ENCODE peak calls at places on chromosomes 16 and 17, in nine cellular contexts. X, U, E, M, R, G, F, W and H are unnamed samples.

GRCh38 chr16:82657239-82657638 is 30.5 kb downstream of the CDH13 start:
- DNase-seq in X (no peak), U (no peak), E (no peak), M (no peak), R (no peak), G (no peak), F (no peak), W (no peak), H (no peak)

GRCh38 chr17:8056232-8056975 is 17.5 kb downstream of the ALOX15B start:
- DNase-seq in X (peak; percentile 88), U (no peak), E (peak; percentile 78), M (peak; percentile 81), R (peak; percentile 57), G (peak; percentile 75), F (no peak), W (no peak), H (peak; percentile 36)

GRCh38 chr16:65700599-65700998 is 578.7 kb upstream of the CDH11 start:
- DNase-seq in X (no peak), U (no peak), E (no peak), M (no peak), R (no peak), G (no peak), F (no peak), W (no peak), H (no peak)

GRCh38 chr16:81956213-81956948 is 54.9 kb downstream of the SDR42E1 start:
- DNase-seq in X (no peak), U (no peak), E (no peak), M (no peak), R (no peak), G (no peak), F (no peak), W (no peak), H (no peak)

GRCh38 chr17:72632026-72632684 is 460.3 kb downstream of the SLC39A11 start:
- DNase-seq in X (peak; percentile 93), U (no peak), E (no peak), M (peak; percentile 35), R (peak; percentile 91), G (no peak), F (no peak), W (no peak), H (no peak)

GRCh38 chr17:34556384-34556783 is 23.0 kb upstream of the TMEM132E start:
- DNase-seq in X (no peak), U (peak; percentile 41), E (no peak), M (no peak), R (no peak), G (no peak), F (no peak), W (no peak), H (no peak)

GRCh38 chr17:82458885-82459424 is 414 bp downstream of the NARF start:
- DNase-seq in X (no peak), U (no peak), E (no peak), M (peak; percentile 36), R (peak; percentile 34), G (peak; percentile 71), F (no peak), W (no peak), H (no peak)

GRCh38 chr16:54817432-54817831 is 113.2 kb upstream of the IRX5 start:
- DNase-seq in X (no peak), U (peak; percentile 11), E (no peak), M (peak; percentile 40), R (no peak), G (no peak), F (no peak), W (no peak), H (no peak)

GRCh38 chr16:84593825-84594724 is 23.8 kb downstream of the COTL1 start:
- DNase-seq in X (peak; percentile 96), U (peak; percentile 46), E (peak; percentile 97), M (peak; percentile 78), R (peak; percentile 84), G (no peak), F (no peak), W (no peak), H (peak; percentile 45)

GRCh38 chr17:31926100-31926729 is 10.6 kb upstream of the SUZ12 start:
- DNase-seq in X (no peak), U (no peak), E (no peak), M (no peak), R (no peak), G (no peak), F (no peak), W (no peak), H (no peak)

GRCh38 chr16:81143921-81144471 is 47.8 kb upstream of the GCSH start:
- DNase-seq in X (no peak), U (no peak), E (no peak), M (no peak), R (no peak), G (no peak), F (no peak), W (no peak), H (no peak)

GRCh38 chr17:72725432-72726068 is 366.9 kb downstream of the SLC39A11 start:
- DNase-seq in X (peak; percentile 79), U (peak; percentile 68), E (peak; percentile 82), M (peak; percentile 69), R (peak; percentile 69), G (no peak), F (peak; percentile 60), W (peak; percentile 33), H (peak; percentile 70)

GRCh38 chr17:68197997-68198930 is 49.6 kb upstream of the AMZ2 start:
- DNase-seq in X (peak; percentile 48), U (no peak), E (no peak), M (peak; percentile 45), R (no peak), G (no peak), F (peak; percentile 31), W (no peak), H (no peak)

DNA sequence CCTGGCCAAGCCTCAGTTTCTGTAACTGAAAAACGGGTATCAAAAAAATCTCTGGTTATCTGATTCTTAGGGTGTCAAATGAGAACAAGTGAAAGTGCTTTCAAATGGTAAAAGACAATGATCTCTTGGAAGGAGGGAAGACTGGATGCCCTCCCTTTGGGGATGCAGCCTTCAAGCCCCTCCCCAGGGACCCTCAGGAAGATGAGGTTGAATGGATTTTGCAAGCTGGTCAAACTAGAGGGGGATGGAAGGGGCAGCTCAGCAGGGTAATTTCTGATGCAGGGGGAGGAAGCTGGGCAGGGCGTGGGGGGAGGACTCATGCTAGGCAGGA is 22.4 kb downstream of the ARHGAP23 start:
- DNase-seq in X (no peak), U (no peak), E (no peak), M (no peak), R (no peak), G (no peak), F (no peak), W (no peak), H (no peak)
- H3K4me1 ChIP-seq in X (no peaks in the 10 kb centered on the region), U (peaks cover 6% of the 10 kb centered on the region), E (peaks cover 89% of the 10 kb centered on the region), M (peaks cover 73% of the 10 kb centered on the region), R (peaks cover 8% of the 10 kb centered on the region), G (no peaks in the 10 kb centered on the region), F (no peaks in the 10 kb centered on the region), W (peaks cover 19% of the 10 kb centered on the region), H (peaks cover 38% of the 10 kb centered on the region)

DNA sequence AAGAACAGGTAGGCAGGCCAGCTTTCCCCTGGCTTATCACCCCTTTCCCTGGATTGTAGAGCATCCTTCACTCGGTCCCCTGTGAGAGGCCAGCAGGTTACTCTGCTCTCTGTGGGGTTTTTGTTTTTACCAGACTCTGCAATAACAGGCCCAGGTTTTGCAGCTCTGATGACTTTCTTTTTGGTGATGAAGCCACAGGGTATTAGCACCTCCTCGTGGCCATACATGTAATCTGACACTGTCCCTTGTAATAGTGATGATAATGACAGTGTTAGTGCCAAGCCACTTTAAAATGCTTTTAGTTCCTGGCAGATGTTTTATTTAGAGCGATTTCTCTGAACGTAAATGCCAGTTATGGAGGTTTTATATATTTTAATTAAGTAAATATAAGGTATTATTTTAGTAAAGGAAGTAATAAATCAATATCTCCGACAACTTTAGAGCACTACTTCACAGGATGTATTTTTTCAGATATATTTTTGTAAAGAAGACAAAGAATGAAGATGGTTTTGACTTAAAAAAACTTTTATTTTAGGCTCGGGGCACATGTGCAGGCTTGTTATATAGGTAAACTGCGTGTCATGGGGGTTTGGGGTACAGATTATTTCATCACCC is 38.0 kb upstream of the CPHXL start:
- DNase-seq in X (peak; percentile 83), U (peak; percentile 45), E (no peak), M (peak; percentile 58), R (peak; percentile 61), G (peak; percentile 66), F (peak; percentile 73), W (peak; percentile 49), H (peak; percentile 73)
- TF ChIP-seq POLR2A in X (no peak), U (no peak), E (no peak), M (no peak), R (no peak), G (no peak), F (no peak), W (no peak), H (no peak)

GRCh38 chr17:15651001-15651582 is 31.6 kb upstream of the FBXW10B start:
- DNase-seq in X (peak; percentile 48), U (no peak), E (no peak), M (no peak), R (peak; percentile 17), G (peak; percentile 69), F (no peak), W (peak; percentile 33), H (no peak)

GRCh38 chr17:15652960-15653359 is 31.2 kb downstream of the TRIM16 start:
- DNase-seq in X (no peak), U (no peak), E (no peak), M (no peak), R (no peak), G (no peak), F (no peak), W (no peak), H (no peak)

GRCh38 chr17:15649861-15650391 is 30.4 kb upstream of the FBXW10B start:
- DNase-seq in X (peak; percentile 83), U (peak; percentile 1), E (no peak), M (peak; percentile 78), R (peak; percentile 80), G (peak; percentile 80), F (peak; percentile 24), W (no peak), H (no peak)

GRCh38 chr17:15648384-15648783 is 28.9 kb upstream of the FBXW10B start:
- DNase-seq in X (no peak), U (no peak), E (no peak), M (no peak), R (no peak), G (no peak), F (no peak), W (no peak), H (no peak)

DNA sequence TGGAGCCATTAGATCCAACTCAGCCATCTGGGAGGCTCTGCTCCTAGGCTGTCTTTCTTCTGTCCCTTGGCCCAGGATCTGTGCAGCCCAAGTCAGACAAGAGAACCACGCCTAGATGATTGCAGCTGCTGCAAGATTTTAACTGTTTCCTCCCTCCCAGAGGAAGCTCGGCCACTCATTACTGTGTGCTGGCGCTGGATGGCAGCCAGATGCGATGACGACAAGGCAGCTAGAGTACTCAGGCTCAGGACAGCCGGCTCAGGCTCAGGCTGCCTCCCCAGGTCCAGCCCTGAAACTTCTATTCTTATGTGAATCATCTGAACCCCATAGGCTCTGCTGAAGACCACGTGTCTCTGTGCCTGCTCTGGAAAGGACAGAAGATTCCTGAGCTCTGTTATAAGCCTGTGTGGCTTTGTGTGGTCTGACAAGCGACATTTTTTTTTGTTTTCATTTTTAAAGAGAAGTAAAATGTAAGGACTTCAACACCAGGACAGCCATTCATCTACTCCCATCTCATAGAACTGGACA is 32.1 kb upstream of the FBXW10B start:
- DNase-seq in X (peak; percentile 95), U (peak; percentile 75), E (peak; percentile 90), M (peak; percentile 91), R (peak; percentile 94), G (peak; percentile 97), F (peak; percentile 71), W (peak; percentile 77), H (peak; percentile 97)
- H3K4me3 ChIP-seq in X (peak overlapping the region; percentile 46), U (peak overlapping the region; percentile 14), E (peak overlapping the region; percentile 28), M (peak overlapping the region; percentile 46), R (peak overlapping the region; percentile 48), G (peak overlapping the region; percentile 32), F (no peak overlapping the region), W (peak overlapping the region; percentile 25), H (peak overlapping the region; percentile 41)

GRCh38 chr16:6636457-6636856 is 696.2 kb upstream of the RBFOX1 start:
- DNase-seq in X (no peak), U (no peak), E (no peak), M (no peak), R (no peak), G (no peak), F (no peak), W (no peak), H (no peak)
- H3K4me1 ChIP-seq in X (no peaks in the 10 kb centered on the region), U (no peaks in the 10 kb centered on the region), E (no peaks in the 10 kb centered on the region), M (no peaks in the 10 kb centered on the region), R (no peaks in the 10 kb centered on the region), G (no peaks in the 10 kb centered on the region), F (no peaks in the 10 kb centered on the region), W (no peaks in the 10 kb centered on the region), H (no peaks in the 10 kb centered on the region)